ENCODE peak calls at places on chromosomes 5 and 9, in seven cellular contexts. One of them, this sample, is unnamed.

GRCh38 chr5:89064691-89065207 is 181.8 kb upstream of the MEF2C start:
- DNase-seq in HCT116: no peak
- DNase-seq in HepG2: no peak
- DNase-seq in K562: no peak
- DNase-seq in GM12878: no peak
- DNase-seq in H1: no peak
- DNase-seq in SK-N-SH: no peak
- DNase-seq in this sample: no peak

GRCh38 chr9:592225-592624 is 249.3 kb upstream of the DMRT1 start:
- DNase-seq in HCT116: no peak
- DNase-seq in H1: no peak
- DNase-seq in K562: no peak
- DNase-seq in SK-N-SH: no peak
- DNase-seq in GM12878: no peak
- DNase-seq in HepG2: peak
- DNase-seq in this sample: peak

GRCh38 chr9:110742741-110743371 is 74.3 kb downstream of the MUSK start:
- DNase-seq in GM12878: no peak
- DNase-seq in H1: peak
- DNase-seq in HCT116: no peak
- DNase-seq in K562: no peak
- DNase-seq in HepG2: no peak
- DNase-seq in SK-N-SH: no peak
- DNase-seq in this sample: no peak

GRCh38 chr5:145465487-145466263 is 369.5 kb downstream of the PRELID2 start:
- DNase-seq in HCT116: no peak
- DNase-seq in K562: no peak
- DNase-seq in H1: no peak
- DNase-seq in GM12878: no peak
- DNase-seq in HepG2: no peak
- DNase-seq in SK-N-SH: no peak
- DNase-seq in this sample: no peak

GRCh38 chr5:16461026-16461425 is 4.6 kb downstream of the ZNF622 start:
- DNase-seq in HCT116: no peak
- DNase-seq in SK-N-SH: no peak
- DNase-seq in HepG2: no peak
- DNase-seq in GM12878: no peak
- DNase-seq in H1: no peak
- DNase-seq in K562: no peak
- DNase-seq in this sample: no peak

GRCh38 chr9:123420560-123421210 is 64.7 kb downstream of the CRB2 start:
- DNase-seq in GM12878: no peak
- DNase-seq in H1: no peak
- DNase-seq in HepG2: no peak
- DNase-seq in HCT116: no peak
- DNase-seq in K562: no peak
- DNase-seq in SK-N-SH: no peak
- DNase-seq in this sample: no peak

GRCh38 chr5:40046792-40047191 is 622.0 kb upstream of the DAB2 start:
- DNase-seq in SK-N-SH: no peak
- DNase-seq in GM12878: no peak
- DNase-seq in HepG2: no peak
- DNase-seq in K562: no peak
- DNase-seq in HCT116: no peak
- DNase-seq in H1: no peak
- DNase-seq in this sample: no peak

GRCh38 chr9:69049094-69049493 is 13.5 kb downstream of the FXN start:
- DNase-seq in HepG2: no peak
- DNase-seq in H1: no peak
- DNase-seq in K562: no peak
- DNase-seq in GM12878: no peak
- DNase-seq in SK-N-SH: no peak
- DNase-seq in HCT116: no peak
- DNase-seq in this sample: no peak

GRCh38 chr5:79318935-79319614 is 83.1 kb downstream of the JMY start:
- DNase-seq in HepG2: no peak
- DNase-seq in SK-N-SH: no peak
- DNase-seq in K562: peak
- DNase-seq in HCT116: peak
- DNase-seq in H1: no peak
- DNase-seq in GM12878: no peak
- DNase-seq in this sample: no peak

GRCh38 chr5:8333445-8333844 is 464.5 kb downstream of the MTRR start:
- DNase-seq in HepG2: no peak
- DNase-seq in K562: no peak
- DNase-seq in HCT116: no peak
- DNase-seq in H1: no peak
- DNase-seq in GM12878: no peak
- DNase-seq in SK-N-SH: no peak
- DNase-seq in this sample: no peak
- TF ChIP-seq JUND in HepG2: no peak
- TF ChIP-seq JUND in K562: no peak
- TF ChIP-seq JUND in HCT116: no peak
- TF ChIP-seq JUND in H1: no peak
- TF ChIP-seq JUND in GM12878: no peak
- TF ChIP-seq JUND in SK-N-SH: no peak
- TF ChIP-seq JUND in this sample: no peak

GRCh38 chr9:88951143-88951542 is 40.1 kb upstream of the S1PR3 start:
- DNase-seq in HCT116: no peak
- DNase-seq in K562: no peak
- DNase-seq in H1: no peak
- DNase-seq in GM12878: no peak
- DNase-seq in SK-N-SH: no peak
- DNase-seq in HepG2: no peak
- DNase-seq in this sample: no peak

GRCh38 chr9:88949961-88950340 is 41.3 kb upstream of the S1PR3 start:
- DNase-seq in H1: no peak
- DNase-seq in GM12878: no peak
- DNase-seq in SK-N-SH: no peak
- DNase-seq in HCT116: no peak
- DNase-seq in HepG2: no peak
- DNase-seq in K562: no peak
- DNase-seq in this sample: no peak

GRCh38 chr9:88947581-88948573 is 43.4 kb upstream of the S1PR3 start:
- DNase-seq in GM12878: no peak
- DNase-seq in HepG2: no peak
- DNase-seq in H1: no peak
- DNase-seq in HCT116: no peak
- DNase-seq in SK-N-SH: no peak
- DNase-seq in K562: no peak
- DNase-seq in this sample: no peak

GRCh38 chr9:88950341-88951141 is 40.7 kb upstream of the S1PR3 start:
- DNase-seq in HepG2: peak
- DNase-seq in H1: no peak
- DNase-seq in K562: peak
- DNase-seq in SK-N-SH: no peak
- DNase-seq in GM12878: no peak
- DNase-seq in HCT116: no peak
- DNase-seq in this sample: no peak

DNA sequence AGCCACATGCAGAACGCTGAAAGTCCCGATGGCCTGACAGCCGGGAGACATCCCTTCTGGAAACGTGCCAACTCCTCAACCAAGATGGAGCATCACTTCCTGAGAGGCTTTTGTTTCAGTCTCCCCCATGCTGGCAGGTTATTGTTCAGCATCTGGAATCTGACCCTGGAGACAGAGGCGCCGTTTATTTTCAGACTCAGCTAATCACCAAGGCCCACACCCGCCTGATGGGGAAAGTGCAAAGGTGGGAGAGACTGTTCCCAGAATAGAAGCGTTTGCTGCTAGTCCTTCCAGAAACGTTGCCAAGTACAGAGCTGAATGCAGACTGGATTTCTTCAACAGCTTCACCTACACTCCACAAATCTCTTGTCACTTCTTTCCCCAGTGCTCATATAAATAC is 41.8 kb upstream of the S1PR3 start:
- DNase-seq in HCT116: no peak
- DNase-seq in H1: no peak
- DNase-seq in K562: peak
- DNase-seq in HepG2: no peak
- DNase-seq in SK-N-SH: no peak
- DNase-seq in GM12878: no peak
- DNase-seq in this sample: no peak
- TF ChIP-seq JUND in HCT116: no peak
- TF ChIP-seq JUND in H1: no peak
- TF ChIP-seq JUND in K562: no peak
- TF ChIP-seq JUND in HepG2: no peak
- TF ChIP-seq JUND in SK-N-SH: no peak
- TF ChIP-seq JUND in GM12878: no peak
- TF ChIP-seq JUND in this sample: no peak

GRCh38 chr5:36945687-36946086 is 69.1 kb downstream of the NIPBL start:
- DNase-seq in SK-N-SH: no peak
- DNase-seq in HepG2: no peak
- DNase-seq in H1: no peak
- DNase-seq in GM12878: no peak
- DNase-seq in HCT116: no peak
- DNase-seq in K562: no peak
- DNase-seq in this sample: no peak
- TF ChIP-seq JUND in SK-N-SH: no peak
- TF ChIP-seq JUND in HepG2: no peak
- TF ChIP-seq JUND in H1: no peak
- TF ChIP-seq JUND in GM12878: no peak
- TF ChIP-seq JUND in HCT116: no peak
- TF ChIP-seq JUND in K562: no peak
- TF ChIP-seq JUND in this sample: no peak

DNA sequence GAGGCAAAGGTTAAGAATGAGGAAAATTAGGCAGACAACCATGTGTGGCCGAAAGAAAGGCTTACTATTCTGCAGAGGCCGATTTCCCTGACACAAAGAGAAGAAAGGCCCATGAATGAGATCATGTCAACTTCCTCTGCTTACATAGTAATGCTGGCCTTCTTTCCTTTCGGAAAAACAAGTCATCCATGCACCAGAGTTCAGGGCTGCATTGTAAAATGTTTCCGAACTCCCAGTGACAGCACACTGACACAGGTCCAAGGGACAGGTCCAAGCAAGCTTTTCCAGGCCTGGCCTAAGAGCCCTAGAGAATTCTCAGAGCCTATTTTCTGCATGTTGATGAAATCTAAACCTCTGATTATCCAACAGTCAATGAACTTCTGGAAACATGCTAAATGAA is 140.9 kb downstream of the ZNF608 start:
- DNase-seq in H1: no peak
- DNase-seq in HCT116: no peak
- DNase-seq in SK-N-SH: no peak
- DNase-seq in GM12878: no peak
- DNase-seq in K562: no peak
- DNase-seq in HepG2: peak
- DNase-seq in this sample: no peak
- TF ChIP-seq JUND in H1: no peak
- TF ChIP-seq JUND in HCT116: no peak
- TF ChIP-seq JUND in SK-N-SH: no peak
- TF ChIP-seq JUND in GM12878: no peak
- TF ChIP-seq JUND in K562: no peak
- TF ChIP-seq JUND in HepG2: no peak
- TF ChIP-seq JUND in this sample: no peak

GRCh38 chr5:68272289-68272688 is 56.7 kb downstream of the PIK3R1 start:
- DNase-seq in SK-N-SH: no peak
- DNase-seq in HepG2: no peak
- DNase-seq in HCT116: no peak
- DNase-seq in GM12878: no peak
- DNase-seq in H1: no peak
- DNase-seq in K562: no peak
- DNase-seq in this sample: no peak
- TF ChIP-seq JUND in SK-N-SH: no peak
- TF ChIP-seq JUND in HepG2: no peak
- TF ChIP-seq JUND in HCT116: no peak
- TF ChIP-seq JUND in GM12878: no peak
- TF ChIP-seq JUND in H1: no peak
- TF ChIP-seq JUND in K562: no peak
- TF ChIP-seq JUND in this sample: no peak

GRCh38 chr5:6197427-6197826 is 180.9 kb downstream of the MED10 start:
- DNase-seq in K562: no peak
- DNase-seq in HepG2: no peak
- DNase-seq in H1: no peak
- DNase-seq in GM12878: no peak
- DNase-seq in HCT116: no peak
- DNase-seq in SK-N-SH: no peak
- DNase-seq in this sample: no peak

GRCh38 chr5:6201626-6202025 is 176.7 kb downstream of the MED10 start:
- DNase-seq in SK-N-SH: no peak
- DNase-seq in K562: no peak
- DNase-seq in HCT116: no peak
- DNase-seq in H1: no peak
- DNase-seq in HepG2: no peak
- DNase-seq in GM12878: no peak
- DNase-seq in this sample: peak

GRCh38 chr5:6202113-6202512 is 176.2 kb downstream of the MED10 start:
- DNase-seq in K562: no peak
- DNase-seq in H1: no peak
- DNase-seq in HepG2: no peak
- DNase-seq in HCT116: no peak
- DNase-seq in GM12878: no peak
- DNase-seq in SK-N-SH: peak
- DNase-seq in this sample: no peak

DNA sequence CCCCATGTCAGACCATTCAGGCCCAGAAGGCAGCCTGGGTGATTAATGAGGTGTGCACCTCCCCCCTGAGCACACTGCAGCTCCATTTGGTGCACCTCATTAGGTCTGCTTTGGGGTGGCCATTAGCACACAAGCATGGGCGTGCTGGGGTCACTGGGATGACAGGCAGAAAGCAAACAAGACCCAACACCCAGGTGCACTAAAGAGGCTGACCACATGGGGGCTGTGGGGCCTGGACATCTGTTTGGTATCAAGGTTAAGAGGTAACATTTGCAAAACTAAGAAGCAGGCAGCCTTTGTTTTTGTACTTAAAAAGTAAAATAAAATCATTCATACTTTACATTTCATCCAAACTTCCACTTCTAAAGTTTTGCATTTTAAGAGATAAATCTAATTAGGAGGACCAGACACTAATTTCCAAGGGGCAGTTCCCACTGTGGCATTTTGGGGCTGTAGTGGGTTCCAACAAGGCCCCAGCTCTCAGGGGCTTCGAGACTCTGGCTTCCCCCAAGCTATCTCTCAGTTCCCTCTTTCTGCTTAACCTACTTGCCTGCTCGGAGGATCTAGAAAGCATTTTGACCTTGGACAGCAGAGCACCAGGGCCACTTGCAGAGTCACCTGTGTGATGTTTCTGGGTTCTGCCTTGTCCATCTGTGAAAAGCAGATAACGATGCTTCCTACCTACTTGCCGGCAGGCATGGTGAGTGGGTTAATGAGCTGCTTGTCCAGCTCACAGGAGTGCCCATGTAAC is 175.6 kb downstream of the MED10 start:
- DNase-seq in HCT116: no peak
- DNase-seq in K562: peak
- DNase-seq in H1: peak
- DNase-seq in HepG2: peak
- DNase-seq in SK-N-SH: peak
- DNase-seq in GM12878: no peak
- DNase-seq in this sample: no peak
- TF ChIP-seq JUND in HCT116: no peak
- TF ChIP-seq JUND in K562: no peak
- TF ChIP-seq JUND in H1: no peak
- TF ChIP-seq JUND in HepG2: no peak
- TF ChIP-seq JUND in SK-N-SH: no peak
- TF ChIP-seq JUND in GM12878: no peak
- TF ChIP-seq JUND in this sample: no peak

DNA sequence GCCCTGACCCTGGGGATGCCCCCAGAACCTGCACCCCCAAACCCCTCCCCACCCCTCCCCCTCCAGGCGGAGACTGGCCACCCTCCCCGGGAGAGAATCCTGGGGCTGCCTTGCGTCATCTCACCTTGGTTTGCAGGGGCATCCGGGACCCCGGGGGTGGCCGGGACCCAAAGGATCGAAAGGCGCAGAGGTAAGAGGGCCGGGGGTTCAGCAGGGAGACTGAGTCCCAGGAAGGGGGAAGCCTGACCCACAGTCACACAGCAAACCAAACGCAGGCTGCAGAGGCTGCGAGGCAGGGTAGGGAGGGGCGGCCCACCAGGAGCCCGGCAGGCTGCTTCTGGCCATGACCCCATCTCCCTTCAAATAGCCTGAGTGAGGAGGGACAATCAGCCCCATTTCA is 33.8 kb upstream of the ORM1 start:
- DNase-seq in HepG2: no peak
- DNase-seq in K562: no peak
- DNase-seq in GM12878: no peak
- DNase-seq in H1: no peak
- DNase-seq in HCT116: no peak
- DNase-seq in SK-N-SH: no peak
- DNase-seq in this sample: no peak
- TF ChIP-seq JUND in HepG2: no peak
- TF ChIP-seq JUND in K562: no peak
- TF ChIP-seq JUND in GM12878: no peak
- TF ChIP-seq JUND in H1: no peak
- TF ChIP-seq JUND in HCT116: no peak
- TF ChIP-seq JUND in SK-N-SH: no peak
- TF ChIP-seq JUND in this sample: no peak